ENCODE peak calls at places on chromosomes 12 and 14, in nine cellular contexts. T is left lung, O is neural progenitor cell, A is ascending aorta, U is A549, D is stomach, X is mucosa of descending colon, Z is lower lobe of right lung, W is uterus. H is an unnamed sample. For H3K4me1, the result is how much of the 10 kb centered on the place peaks cover.

GRCh38 chr14:29927596-29928341 is at the start of gene PRKD1:
- DNase-seq in U (peak), D (peak), Z (peak), T (peak), X (peak), A (no peak), O (peak), W (peak), H (peak)

GRCh38 chr14:69580009-69580577 is 5.4 kb upstream of the CCDC177 start:
- DNase-seq in A (no peak), T (no peak), D (peak), U (peak), W (no peak), Z (no peak), X (no peak), O (peak), H (peak)

GRCh38 chr14:92058006-92058917 is 18.4 kb upstream of the TRIP11 start:
- DNase-seq in A (no peak), T (no peak), X (no peak), U (no peak), W (no peak), D (no peak), O (no peak), Z (no peak), H (no peak)

GRCh38 chr12:55818140-55818728 is 393 bp downstream of the ORMDL2 start:
- DNase-seq in X (no peak), U (no peak), O (no peak), Z (no peak), W (no peak), A (no peak), D (no peak), T (no peak), H (no peak)

GRCh38 chr12:112406519-112407488 is 2.6 kb downstream of the RPL6 start:
- DNase-seq in T (no peak), X (no peak), U (no peak), O (no peak), A (no peak), W (no peak), D (no peak), Z (no peak), H (no peak)

GRCh38 chr14:59301354-59301753 is 112.9 kb downstream of the DAAM1 start:
- DNase-seq in X (no peak), O (no peak), T (no peak), U (no peak), D (no peak), Z (no peak), W (no peak), A (no peak), H (peak)

GRCh38 chr14:89853976-89854693 is 100.4 kb downstream of the EFCAB11 start:
- DNase-seq in U (no peak), W (no peak), D (no peak), X (no peak), Z (no peak), T (no peak), O (no peak), A (no peak), H (no peak)

GRCh38 chr12:55937956-55938355 is 7.0 kb downstream of the DGKA start:
- DNase-seq in Z (no peak), U (no peak), O (no peak), W (no peak), T (no peak), A (no peak), X (no peak), D (no peak), H (no peak)

GRCh38 chr12:64618953-64619590 is 8.8 kb downstream of the RASSF3 start:
- DNase-seq in Z (no peak), A (no peak), O (no peak), X (no peak), T (no peak), W (no peak), U (no peak), D (no peak), H (peak)

GRCh38 chr12:80892597-80893445 is 44.9 kb downstream of the LIN7A start:
- DNase-seq in Z (no peak), W (no peak), X (no peak), A (no peak), D (no peak), T (no peak), O (no peak), U (no peak), H (no peak)

GRCh38 chr12:86264451-86265328 is 8.5 kb upstream of the MGAT4C start:
- DNase-seq in Z (peak), D (peak), X (peak), U (no peak), T (peak), A (no peak), W (no peak), O (peak), H (no peak)

GRCh38 chr14:90499121-90499520 is 102.3 kb downstream of the CALM1 start:
- DNase-seq in Z (no peak), T (peak), A (no peak), X (no peak), O (no peak), D (no peak), W (no peak), U (no peak), H (no peak)

GRCh38 chr14:90514015-90514398 is 117.2 kb downstream of the CALM1 start:
- DNase-seq in D (no peak), T (no peak), U (no peak), O (no peak), A (no peak), X (peak), W (no peak), Z (no peak), H (no peak)

GRCh38 chr14:61322799-61323290 is 1.5 kb downstream of the PRKCH start:
- DNase-seq in X (no peak), D (no peak), O (no peak), T (no peak), A (no peak), U (peak), W (no peak), Z (peak), H (no peak)

GRCh38 chr12:112029326-112029725 is 16.1 kb downstream of the ERP29 start:
- DNase-seq in O (no peak), W (no peak), X (no peak), D (no peak), U (no peak), T (no peak), A (no peak), Z (no peak), H (no peak)

GRCh38 chr14:54348001-54348611 is 48.7 kb upstream of the CDKN3 start:
- DNase-seq in U (peak), A (no peak), Z (no peak), W (no peak), X (no peak), T (no peak), D (no peak), O (peak), H (peak)

GRCh38 chr14:59055439-59056045 is 132.9 kb upstream of the DAAM1 start:
- DNase-seq in A (no peak), U (peak), Z (no peak), D (peak), T (no peak), W (no peak), O (peak), X (no peak), H (peak)

GRCh38 chr12:41514907-41515306 is 326.8 kb downstream of the PDZRN4 start:
- DNase-seq in U (no peak), X (no peak), W (no peak), Z (no peak), T (no peak), O (peak), A (no peak), D (no peak), H (no peak)

GRCh38 chr14:104461676-104462443 is 117.7 kb upstream of the C14orf180 start:
- DNase-seq in T (no peak), X (no peak), A (no peak), Z (peak), W (no peak), U (no peak), D (no peak), O (peak), H (no peak)

GRCh38 chr12:53958128-53958527 is 3.4 kb downstream of the HOXC12 start:
- DNase-seq in O (no peak), W (no peak), D (no peak), A (no peak), U (no peak), T (no peak), X (no peak), Z (no peak), H (no peak)

GRCh38 chr12:88982694-88983093 is 369.6 kb downstream of the DUSP6 start:
- DNase-seq in U (no peak), A (no peak), X (no peak), D (no peak), T (no peak), O (no peak), W (no peak), Z (no peak), H (no peak)

GRCh38 chr12:56836800-56837663 is 73.9 kb downstream of the HSD17B6 start:
- DNase-seq in O (no peak), T (no peak), D (no peak), X (no peak), U (peak), Z (no peak), A (no peak), W (no peak), H (no peak)

GRCh38 chr12:53504004-53504920 is 3.0 kb downstream of the NPFF start:
- DNase-seq in X (no peak), D (no peak), Z (no peak), T (no peak), W (no peak), A (no peak), U (no peak), O (no peak), H (no peak)

GRCh38 chr14:99327050-99327449 is 55.1 kb upstream of the BCL11B start:
- DNase-seq in X (no peak), W (no peak), D (no peak), U (no peak), O (no peak), T (no peak), A (no peak), Z (no peak), H (peak)

GRCh38 chr12:132771126-132771838 is 9.7 kb upstream of the ANKLE2 start:
- DNase-seq in A (no peak), O (no peak), W (no peak), Z (no peak), X (no peak), U (no peak), T (no peak), D (no peak), H (no peak)

GRCh38 chr14:38137005-38137404 is 70.7 kb upstream of the SSTR1 start:
- DNase-seq in O (no peak), A (no peak), D (no peak), T (no peak), X (no peak), W (no peak), Z (no peak), U (no peak), H (no peak)

GRCh38 chr12:67111182-67111581 is 158.0 kb upstream of the CAND1 start:
- DNase-seq in O (peak), D (no peak), A (no peak), X (no peak), T (no peak), U (no peak), W (no peak), Z (no peak), H (no peak)

GRCh38 chr14:20516921-20517320 is 11.6 kb downstream of the RNASE10 start:
- DNase-seq in Z (no peak), O (no peak), T (no peak), X (no peak), A (no peak), W (no peak), D (no peak), U (no peak), H (no peak)

GRCh38 chr12:68175566-68176033 is 16.1 kb upstream of the IFNG start:
- DNase-seq in U (no peak), X (no peak), O (no peak), T (no peak), Z (no peak), W (no peak), A (no peak), D (no peak), H (no peak)

GRCh38 chr12:52139579-52140062 is 52.2 kb downstream of the KRT80 start:
- DNase-seq in W (no peak), O (peak), Z (no peak), D (peak), U (peak), A (no peak), X (no peak), T (no peak), H (no peak)

GRCh38 chr12:104740668-104741067 is 217.4 kb downstream of the SLC41A2 start:
- DNase-seq in X (no peak), U (no peak), T (no peak), A (no peak), Z (no peak), D (no peak), W (no peak), O (no peak), H (no peak)

GRCh38 chr12:79617696-79618095 is 73.1 kb downstream of the PAWR start:
- DNase-seq in O (no peak), A (no peak), W (no peak), Z (no peak), U (no peak), T (no peak), X (no peak), D (no peak), H (no peak)

GRCh38 chr12:14950982-14951746 is 10.2 kb downstream of the ARHGDIB start:
- DNase-seq in X (no peak), U (no peak), W (no peak), A (no peak), D (no peak), T (no peak), Z (no peak), O (peak), H (no peak)

GRCh38 chr14:24162083-24162482 is 1.0 kb downstream of the IRF9 start:
- DNase-seq in Z (peak), W (no peak), T (no peak), O (no peak), D (no peak), U (no peak), X (peak), A (no peak), H (peak)

GRCh38 chr12:44029194-44029593 is 193.3 kb downstream of the TMEM117 start:
- DNase-seq in T (no peak), A (no peak), U (no peak), O (no peak), D (no peak), W (no peak), Z (no peak), X (no peak), H (no peak)

GRCh38 chr14:47539065-47539464 is 136.3 kb downstream of the MDGA2 start:
- DNase-seq in X (no peak), D (no peak), U (peak), Z (no peak), A (no peak), O (peak), W (no peak), T (no peak), H (no peak)

GRCh38 chr12:117158911-117159310 is 31.4 kb downstream of the FBXO21 start:
- DNase-seq in D (no peak), X (no peak), O (no peak), Z (no peak), A (no peak), U (peak), W (no peak), T (no peak), H (no peak)

GRCh38 chr12:66555113-66555512 is 123.8 kb downstream of the GRIP1 start:
- DNase-seq in A (no peak), U (no peak), Z (no peak), T (no peak), X (no peak), O (no peak), D (no peak), W (no peak), H (no peak)

GRCh38 chr14:23359722-23360447 is 5.1 kb downstream of the EFS start:
- DNase-seq in Z (no peak), D (no peak), U (no peak), W (no peak), O (no peak), T (no peak), A (no peak), X (no peak), H (no peak)

GRCh38 chr14:36260970-36261640 is 59.3 kb downstream of the MBIP start:
- DNase-seq in X (no peak), W (no peak), D (no peak), Z (no peak), T (no peak), A (no peak), U (no peak), O (no peak), H (no peak)
- TF ChIP-seq CTCF in X (no peak), W (no peak), D (no peak), Z (no peak), T (no peak), A (no peak), U (no peak), O (no peak), H (no peak)

GRCh38 chr14:81314443-81315175 is 85.5 kb downstream of the STON2 start:
- DNase-seq in A (no peak), U (no peak), D (no peak), W (no peak), O (no peak), X (no peak), T (no peak), Z (no peak), H (no peak)
- H3K4me1 ChIP-seq in A (under half), U (under half), D (under half), W (under half), O (half or more), X (under half), T (under half), Z (under half), H (under half)

DNA sequence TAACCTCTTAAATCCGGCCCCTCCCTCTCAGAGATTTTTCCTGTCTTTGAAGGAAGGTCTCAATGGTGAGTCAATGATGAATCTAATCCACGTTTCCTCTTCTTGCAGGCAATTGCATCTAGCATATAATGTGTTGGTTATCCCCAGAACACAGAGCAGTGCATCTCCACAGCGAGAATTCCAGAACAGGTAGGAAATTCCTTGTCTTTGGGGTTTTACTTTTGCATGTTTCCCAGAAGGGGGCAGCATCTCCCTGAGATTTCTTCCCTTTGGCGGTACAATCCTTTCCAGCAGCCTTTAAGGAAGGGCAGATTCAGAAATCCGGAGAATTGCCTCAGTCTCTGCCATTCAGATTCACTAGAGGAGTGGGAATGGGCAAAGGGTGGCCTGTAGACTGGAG is 128.0 kb downstream of the KCNA5 start:
- DNase-seq in D (no peak), A (no peak), O (peak), W (no peak), Z (no peak), T (no peak), U (peak), X (no peak), H (no peak)
- TF ChIP-seq CTCF in D (peak), A (peak), O (peak), W (peak), Z (peak), T (peak), U (peak), X (peak), H (peak)

GRCh38 chr12:46472144-46472705 is 99.7 kb upstream of the SLC38A2 start:
- DNase-seq in O (no peak), U (no peak), A (no peak), W (no peak), T (no peak), X (no peak), Z (no peak), D (no peak), H (no peak)

GRCh38 chr12:46472893-46473633 is 100.5 kb upstream of the SLC38A2 start:
- DNase-seq in Z (no peak), D (no peak), T (no peak), X (no peak), A (no peak), W (no peak), U (peak), O (no peak), H (peak)

GRCh38 chr12:46470039-46470627 is 97.6 kb upstream of the SLC38A2 start:
- DNase-seq in W (no peak), Z (no peak), D (no peak), U (no peak), O (no peak), T (no peak), X (no peak), A (no peak), H (no peak)

GRCh38 chr12:46471404-46471803 is 98.8 kb upstream of the SLC38A2 start:
- DNase-seq in W (no peak), Z (no peak), U (no peak), D (no peak), A (no peak), X (no peak), T (no peak), O (no peak), H (no peak)

DNA sequence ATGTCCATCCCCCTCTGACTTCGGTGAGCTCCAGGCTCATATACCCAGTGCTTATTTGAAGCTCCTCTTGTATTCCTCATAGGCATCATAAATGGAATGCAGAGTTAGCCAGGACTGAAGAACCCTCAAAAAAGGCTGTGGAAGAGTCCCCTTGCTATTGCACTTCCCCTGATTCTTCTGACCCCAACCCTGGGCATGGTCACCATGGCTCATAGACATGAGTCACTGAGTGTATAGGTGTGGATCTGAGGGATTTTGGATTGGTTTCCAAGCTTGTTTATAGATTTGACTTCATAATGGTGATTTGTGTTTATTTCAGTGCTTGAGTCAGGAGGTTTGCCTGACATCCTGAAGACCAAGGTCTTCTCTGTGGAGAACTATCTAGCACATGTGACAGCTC is 98.4 kb upstream of the SLC38A2 start:
- DNase-seq in O (no peak), W (no peak), A (no peak), Z (no peak), U (no peak), D (no peak), T (no peak), X (no peak), H (no peak)
- H3K4me1 ChIP-seq in O (under half), W (under half), A (under half), Z (under half), U (half or more), D (half or more), T (under half), X (under half), H (under half)

DNA sequence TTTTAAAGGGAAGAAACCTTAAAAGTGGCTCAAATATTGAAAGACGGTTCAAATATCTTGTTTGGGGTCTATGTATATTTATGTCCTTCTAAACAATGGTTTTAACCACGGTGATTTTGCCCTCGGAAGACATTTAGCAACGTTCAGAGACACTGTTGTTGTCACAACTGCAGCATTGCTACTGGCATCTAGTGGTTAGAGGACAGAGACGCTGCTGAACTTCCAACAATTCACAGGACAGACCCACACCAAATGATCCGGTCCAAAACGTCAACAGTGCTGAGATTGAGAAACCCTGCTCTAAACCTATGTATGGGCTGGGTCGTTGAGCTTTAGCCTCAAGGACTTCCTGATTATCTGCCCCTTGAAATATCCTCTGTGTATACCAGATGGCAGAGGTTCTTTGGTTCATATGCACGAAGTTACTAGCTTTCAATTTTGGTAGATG is 1.7 kb downstream of the ANGEL1 start:
- DNase-seq in W (no peak), O (peak), Z (no peak), U (peak), X (no peak), T (no peak), A (no peak), D (no peak), H (peak)
- TF ChIP-seq CTCF in W (no peak), O (peak), Z (peak), U (peak), X (no peak), T (peak), A (peak), D (no peak), H (peak)

DNA sequence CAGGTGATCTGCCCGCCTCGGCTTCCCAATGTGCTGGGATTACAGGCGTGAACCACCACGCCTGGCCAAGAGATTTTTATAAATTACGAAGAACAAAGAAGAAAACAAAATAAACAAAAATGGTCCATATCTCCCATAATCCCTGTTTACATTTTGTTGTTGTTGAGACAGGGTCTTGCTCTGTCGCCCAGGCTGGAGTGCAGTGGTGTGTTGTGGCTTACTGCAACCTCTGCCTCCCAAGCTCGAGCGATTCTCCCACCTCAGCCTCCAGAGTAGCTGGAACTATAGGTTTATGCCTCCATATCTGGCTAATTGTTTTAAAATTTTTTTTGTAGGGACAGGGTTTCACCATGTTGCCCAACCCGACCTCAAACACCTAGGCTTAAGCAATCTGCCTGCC is 156.1 kb downstream of the ZNF664 start:
- DNase-seq in U (no peak), Z (no peak), O (no peak), T (no peak), X (no peak), W (no peak), A (no peak), D (no peak), H (no peak)
- H3K4me1 ChIP-seq in U (under half), Z (under half), O (under half), T (under half), X (under half), W (under half), A (under half), D (under half), H (under half)

H was measured in adrenal gland.